ENCODE peak calls at places on chromosomes 3 and 15, in six cellular contexts. U is thoracic aorta, R is neural crest cell, X is GM13977, Q is PC-3, H is GM06990. J is an unnamed sample.
A peak's percentile ranks its signal among the peaks of the same experiment; 100 is the strongest.

GRCh38 chr3:9088431-9089353 is 125.4 kb upstream of the RAD18 start:
- DNase-seq in U (no peak), R (no peak), X (no peak), Q (peak; percentile 71), H (no peak), J (peak; percentile 34)

GRCh38 chr3:53805463-53806159 is 40.6 kb downstream of the CHDH start:
- DNase-seq in U (no peak), R (no peak), X (no peak), Q (no peak), H (no peak), J (no peak)

GRCh38 chr3:158127250-158128219 is 17.6 kb downstream of the RSRC1 start:
- DNase-seq in U (no peak), R (no peak), X (no peak), Q (peak; percentile 56), H (peak; percentile 41), J (peak; percentile 36)

GRCh38 chr3:107431298-107432012 is 54.2 kb downstream of the CCDC54 start:
- DNase-seq in U (peak; percentile 19), R (peak; percentile 56), X (peak; percentile 68), Q (peak; percentile 76), H (peak; percentile 62), J (peak; percentile 67)

GRCh38 chr3:121834079-121834730 is 655 bp downstream of the IQCB1 start:
- DNase-seq in U (no peak), R (peak; percentile 8), X (peak; percentile 28), Q (peak; percentile 33), H (no peak), J (peak; percentile 23)

GRCh38 chr15:32855942-32856341 is 138.1 kb downstream of the GREM1 start:
- DNase-seq in U (no peak), R (no peak), X (no peak), Q (peak; percentile 94), H (no peak), J (peak; percentile 81)

GRCh38 chr3:100590840-100591147 is 18.6 kb upstream of the ADGRG7 start:
- DNase-seq in U (no peak), R (no peak), X (no peak), Q (no peak), H (no peak), J (no peak)

GRCh38 chr3:51245871-51246270 is 139.2 kb upstream of the MANF start:
- DNase-seq in U (no peak), R (no peak), X (no peak), Q (no peak), H (no peak), J (no peak)

GRCh38 chr15:74847462-74847861 is 4.5 kb upstream of the ULK3 start:
- DNase-seq in U (no peak), R (no peak), X (no peak), Q (no peak), H (no peak), J (no peak)

GRCh38 chr15:74791007-74791406 is 9.1 kb downstream of the CSK start:
- DNase-seq in U (no peak), R (no peak), X (no peak), Q (no peak), H (no peak), J (no peak)

GRCh38 chr15:94370197-94370987 is 139.0 kb downstream of the MCTP2 start:
- DNase-seq in U (no peak), R (no peak), X (no peak), Q (peak; percentile 2), H (no peak), J (no peak)

GRCh38 chr15:80171787-80172186 is 19.0 kb downstream of the FAH start:
- DNase-seq in U (no peak), R (no peak), X (no peak), Q (no peak), H (no peak), J (no peak)

GRCh38 chr15:51907136-51907862 is 64.3 kb downstream of the LEO1 start:
- DNase-seq in U (no peak), R (no peak), X (no peak), Q (peak; percentile 98), H (no peak), J (peak; percentile 15)

GRCh38 chr15:71532994-71533393 is 277.4 kb upstream of the NR2E3 start:
- DNase-seq in U (no peak), R (no peak), X (peak; percentile 9), Q (peak; percentile 82), H (no peak), J (peak; percentile 65)

GRCh38 chr3:187062526-187063177 is 76.6 kb downstream of the RPL39L start:
- DNase-seq in U (no peak), R (no peak), X (no peak), Q (peak; percentile 86), H (no peak), J (peak; percentile 20)

GRCh38 chr3:37953995-37954394 is 36.6 kb upstream of the VILL start:
- DNase-seq in U (no peak), R (no peak), X (no peak), Q (no peak), H (no peak), J (no peak)

GRCh38 chr15:51223771-51224229 is 114.6 kb downstream of the CYP19A1 start:
- DNase-seq in U (no peak), R (no peak), X (no peak), Q (peak; percentile 78), H (no peak), J (no peak)

GRCh38 chr15:71880276-71880675 is 69.9 kb downstream of the NR2E3 start:
- DNase-seq in U (no peak), R (no peak), X (no peak), Q (no peak), H (no peak), J (no peak)

GRCh38 chr3:86743233-86743632 is 247.7 kb downstream of the VGLL3 start:
- DNase-seq in U (no peak), R (no peak), X (no peak), Q (peak; percentile 50), H (no peak), J (no peak)

GRCh38 chr3:126911162-126912026 is 71.5 kb upstream of the PLXNA1 start:
- DNase-seq in U (no peak), R (no peak), X (peak; percentile 90), Q (peak; percentile 95), H (peak; percentile 86), J (peak; percentile 93)

GRCh38 chr3:60085649-60086048 is 1035.8 kb upstream of the CFAP20DC start:
- DNase-seq in U (no peak), R (no peak), X (no peak), Q (no peak), H (no peak), J (no peak)

GRCh38 chr3:149702691-149703426 is 45.0 kb upstream of the WWTR1 start:
- DNase-seq in U (no peak), R (no peak), X (no peak), Q (peak; percentile 64), H (no peak), J (no peak)

GRCh38 chr3:42490243-42490642 is 12.2 kb upstream of the VIPR1 start:
- DNase-seq in U (no peak), R (no peak), X (no peak), Q (peak; percentile 96), H (peak; percentile 73), J (peak; percentile 74)

GRCh38 chr3:131903988-131904415 is 130.8 kb downstream of the CPNE4 start:
- DNase-seq in U (no peak), R (no peak), X (no peak), Q (peak; percentile 93), H (no peak), J (peak; percentile 50)

GRCh38 chr15:70519004-70519365 is 244.4 kb downstream of the UACA start:
- DNase-seq in U (no peak), R (no peak), X (no peak), Q (no peak), H (no peak), J (no peak)

GRCh38 chr15:72338617-72339321 is 18.8 kb upstream of the CELF6 start:
- DNase-seq in U (no peak), R (no peak), X (no peak), Q (peak; percentile 2), H (no peak), J (no peak)

GRCh38 chr3:140147965-140148490 is 213.0 kb downstream of the CLSTN2 start:
- DNase-seq in U (no peak), R (no peak), X (no peak), Q (no peak), H (no peak), J (no peak)

GRCh38 chr3:140151321-140151720 is 216.3 kb downstream of the CLSTN2 start:
- DNase-seq in U (no peak), R (no peak), X (no peak), Q (no peak), H (no peak), J (no peak)

GRCh38 chr3:140143670-140144069 is 208.7 kb downstream of the CLSTN2 start:
- DNase-seq in U (no peak), R (no peak), X (no peak), Q (no peak), H (no peak), J (no peak)

GRCh38 chr3:140148824-140149390 is 213.9 kb downstream of the CLSTN2 start:
- DNase-seq in U (no peak), R (no peak), X (no peak), Q (no peak), H (no peak), J (no peak)

DNA sequence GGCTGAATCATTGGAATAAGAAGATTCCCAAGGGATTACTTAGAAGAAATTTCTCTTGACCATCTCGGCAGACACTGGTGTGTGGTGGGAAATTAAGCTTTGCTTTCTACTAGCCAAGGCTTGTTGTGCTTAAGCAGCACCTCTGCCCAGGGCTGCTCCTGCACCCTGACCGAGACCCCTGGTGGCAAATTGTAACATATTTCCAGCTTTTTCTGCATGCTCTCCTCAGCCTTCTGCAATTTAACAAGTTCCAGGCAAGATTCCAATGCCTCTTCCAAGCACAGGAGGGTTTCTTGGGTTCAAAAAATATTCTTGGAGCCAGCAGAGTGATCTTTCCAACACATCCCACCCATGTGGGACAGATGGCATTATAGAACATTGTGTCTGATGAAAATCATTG is 210.5 kb downstream of the CLSTN2 start:
- DNase-seq in U (no peak), R (no peak), X (no peak), Q (no peak), H (no peak), J (no peak)
- TF ChIP-seq CTCF in U (no peak), R (no peak), X (no peak), Q (no peak), H (no peak), J (no peak)

GRCh38 chr3:43742935-43743334 is 52.2 kb downstream of the ABHD5 start:
- DNase-seq in U (no peak), R (no peak), X (no peak), Q (no peak), H (no peak), J (no peak)
- TF ChIP-seq CTCF in U (no peak), R (peak; percentile 40), X (no peak), Q (peak; percentile 50), H (no peak), J (no peak)

GRCh38 chr3:21292971-21293370 is 458.0 kb downstream of the ZNF385D start:
- DNase-seq in U (no peak), R (no peak), X (no peak), Q (no peak), H (no peak), J (peak; percentile 34)
- TF ChIP-seq CTCF in U (no peak), R (no peak), X (no peak), Q (no peak), H (no peak), J (no peak)

GRCh38 chr3:111210866-111211564 is 139.4 kb downstream of the NECTIN3 start:
- DNase-seq in U (no peak), R (no peak), X (no peak), Q (no peak), H (no peak), J (no peak)

GRCh38 chr3:111212511-111212910 is 140.9 kb downstream of the NECTIN3 start:
- DNase-seq in U (no peak), R (no peak), X (no peak), Q (no peak), H (no peak), J (no peak)

GRCh38 chr3:111215481-111215880 is 143.9 kb downstream of the NECTIN3 start:
- DNase-seq in U (no peak), R (no peak), X (no peak), Q (no peak), H (no peak), J (no peak)

GRCh38 chr3:111210003-111210699 is 138.5 kb downstream of the NECTIN3 start:
- DNase-seq in U (no peak), R (no peak), X (no peak), Q (peak; percentile 62), H (no peak), J (no peak)
- TF ChIP-seq CTCF in U (no peak), R (no peak), X (no peak), Q (peak; percentile 43), H (no peak), J (no peak)